ENCODE peak calls at places on chromosomes 16 and 17, in four cellular contexts. H is heart left ventricle, X is body of pancreas, Y is OCI-LY7. U is an unnamed sample. For H3K36me3, the result is how much of the 10 kb centered on the place peaks cover.

GRCh38 chr17:6480325-6480675 is 36.0 kb downstream of the PIMREG start:
- DNase-seq in H (peak), X (no peak), Y (no peak), U (no peak)

GRCh38 chr17:58083491-58084316 is 485 bp downstream of the DYNLL2 start:
- DNase-seq in H (peak), X (peak), Y (peak), U (peak)

GRCh38 chr17:63998050-63998720 is at the start of gene PRR29:
- DNase-seq in H (peak), X (peak), Y (peak), U (peak)

GRCh38 chr17:66309793-66310192 is 7.4 kb downstream of the PRKCA start:
- DNase-seq in H (no peak), X (no peak), Y (no peak), U (no peak)

GRCh38 chr17:67718325-67718941 is 697 bp downstream of the NOL11 start:
- DNase-seq in H (no peak), X (no peak), Y (peak), U (no peak)

GRCh38 chr17:10754109-10754508 is 24.3 kb upstream of the TMEM220 start:
- DNase-seq in H (no peak), X (peak), Y (peak), U (no peak)

GRCh38 chr17:79603771-79604170 is 7.1 kb downstream of the RBFOX3 start:
- DNase-seq in H (no peak), X (no peak), Y (no peak), U (no peak)

GRCh38 chr16:48535831-48536599 is 74.0 kb downstream of the N4BP1 start:
- DNase-seq in H (peak), X (peak), Y (no peak), U (peak)

GRCh38 chr16:53115773-53116172 is 61.0 kb downstream of the CHD9 start:
- DNase-seq in H (no peak), X (no peak), Y (no peak), U (no peak)

GRCh38 chr16:23704772-23705516 is 8.1 kb downstream of the ERN2 start:
- DNase-seq in H (no peak), X (no peak), Y (no peak), U (no peak)

GRCh38 chr17:17749921-17750320 is 68.7 kb downstream of the RAI1 start:
- DNase-seq in H (no peak), X (peak), Y (peak), U (no peak)

GRCh38 chr16:48687421-48688038 is 77.5 kb upstream of the N4BP1 start:
- DNase-seq in H (peak), X (peak), Y (peak), U (peak)

GRCh38 chr17:32463304-32463703 is 19.0 kb downstream of the PSMD11 start:
- DNase-seq in H (no peak), X (no peak), Y (no peak), U (no peak)
- H3K36me3 ChIP-seq in H (half or more), X (under half), Y (half or more), U (half or more)

DNA sequence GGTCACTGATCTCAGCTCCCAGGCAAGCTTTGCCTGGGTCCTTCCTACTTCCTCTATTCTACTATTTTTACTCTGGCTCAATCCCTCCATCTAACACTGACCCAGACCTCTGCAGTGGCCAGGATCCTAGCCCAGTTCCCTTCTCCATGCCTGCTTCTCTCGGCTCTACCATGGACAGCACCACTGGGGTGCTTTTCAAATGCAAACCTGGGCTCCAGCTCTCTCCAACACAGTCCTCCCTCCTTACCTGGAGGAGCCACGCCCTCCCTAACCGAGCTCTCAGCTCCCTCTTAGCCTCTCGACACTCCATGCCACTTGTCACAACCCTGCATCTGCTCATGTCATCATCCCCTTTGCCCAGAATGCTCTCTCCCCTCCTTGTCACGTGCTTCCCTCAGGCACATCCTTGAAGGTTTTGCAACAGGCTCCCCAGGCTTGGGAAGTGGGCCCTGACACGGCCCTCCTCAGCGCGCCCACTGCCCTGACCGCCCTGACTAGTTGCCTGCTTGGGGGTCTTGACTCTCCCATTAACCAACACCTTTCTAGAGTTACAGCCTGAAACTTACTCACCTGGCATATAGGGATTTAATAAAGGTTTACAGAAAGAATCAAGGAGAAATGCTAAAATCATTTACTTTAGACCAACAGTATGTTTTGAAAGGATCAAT is 41.6 kb downstream of the MARF1 start:
- DNase-seq in H (no peak), X (no peak), Y (no peak), U (no peak)
- H3K36me3 ChIP-seq in H (half or more), X (under half), Y (half or more), U (half or more)

GRCh38 chr17:16068323-16068722 is 68.7 kb downstream of the TTC19 start:
- DNase-seq in H (no peak), X (no peak), Y (no peak), U (no peak)
- H3K36me3 ChIP-seq in H (half or more), X (under half), Y (half or more), U (half or more)

GRCh38 chr16:72796222-72796621 is 251.7 kb downstream of the ZFHX3 start:
- DNase-seq in H (no peak), X (no peak), Y (no peak), U (no peak)
- H3K36me3 ChIP-seq in H (half or more), X (under half), Y (under half), U (half or more)

GRCh38 chr16:934178-934577 is 36.6 kb downstream of the LMF1 start:
- DNase-seq in H (no peak), X (no peak), Y (no peak), U (no peak)
- H3K36me3 ChIP-seq in H (under half), X (under half), Y (under half), U (under half)

GRCh38 chr16:50308237-50308965 is 42.0 kb downstream of the ADCY7 start:
- DNase-seq in H (no peak), X (no peak), Y (no peak), U (no peak)
- H3K36me3 ChIP-seq in H (under half), X (under half), Y (under half), U (under half)

GRCh38 chr16:28130099-28131088 is 66.9 kb upstream of the GSG1L start:
- DNase-seq in H (no peak), X (no peak), Y (no peak), U (no peak)

GRCh38 chr16:28131743-28132393 is 68.4 kb upstream of the GSG1L start:
- DNase-seq in H (no peak), X (no peak), Y (no peak), U (no peak)

GRCh38 chr16:28131210-28131609 is 67.7 kb upstream of the GSG1L start:
- DNase-seq in H (no peak), X (no peak), Y (no peak), U (no peak)

GRCh38 chr16:28136751-28137434 is 73.4 kb upstream of the GSG1L start:
- DNase-seq in H (no peak), X (no peak), Y (peak), U (no peak)

GRCh38 chr16:28133666-28134065 is 70.2 kb upstream of the GSG1L start:
- DNase-seq in H (no peak), X (no peak), Y (no peak), U (no peak)
- H3K36me3 ChIP-seq in H (half or more), X (under half), Y (half or more), U (half or more)

GRCh38 chr17:2794116-2794803 is 2.0 kb upstream of the RAP1GAP2 start:
- DNase-seq in H (no peak), X (no peak), Y (no peak), U (no peak)
- H3K36me3 ChIP-seq in H (under half), X (under half), Y (under half), U (under half)